ENCODE peak calls at places on chromosome 15, in six cellular contexts. One of them, this sample, is unnamed.

GRCh38 chr15:28886431-28887343 is 913 bp downstream of the APBA2 start:
- DNase-seq in HuH-7: no peak
- DNase-seq in HTR-8/SVneo: no peak
- DNase-seq in HT-29: no peak
- DNase-seq in bronchial epithelial cell: no peak
- DNase-seq in frontal cortex: peak; percentile 58
- DNase-seq in this sample: no peak

GRCh38 chr15:89161666-89162065 is 59.7 kb downstream of the RLBP1 start:
- DNase-seq in bronchial epithelial cell: no peak
- DNase-seq in HT-29: no peak
- DNase-seq in frontal cortex: no peak
- DNase-seq in HTR-8/SVneo: no peak
- DNase-seq in HuH-7: no peak
- DNase-seq in this sample: no peak

GRCh38 chr15:98952381-98952803 is 55.2 kb downstream of the PGPEP1L start:
- DNase-seq in HTR-8/SVneo: no peak
- DNase-seq in HT-29: no peak
- DNase-seq in bronchial epithelial cell: no peak
- DNase-seq in HuH-7: no peak
- DNase-seq in frontal cortex: no peak
- DNase-seq in this sample: no peak

GRCh38 chr15:101420232-101420631 is 69.3 kb downstream of the PCSK6 start:
- DNase-seq in frontal cortex: no peak
- DNase-seq in HT-29: no peak
- DNase-seq in HTR-8/SVneo: no peak
- DNase-seq in HuH-7: no peak
- DNase-seq in bronchial epithelial cell: no peak
- DNase-seq in this sample: no peak

GRCh38 chr15:52180851-52181450 is 10.2 kb downstream of the GNB5 start:
- DNase-seq in HuH-7: no peak
- DNase-seq in HT-29: no peak
- DNase-seq in frontal cortex: no peak
- DNase-seq in HTR-8/SVneo: no peak
- DNase-seq in bronchial epithelial cell: no peak
- DNase-seq in this sample: no peak

GRCh38 chr15:51108933-51109550 is 14.3 kb upstream of the TNFAIP8L3 start:
- DNase-seq in bronchial epithelial cell: peak; percentile 35
- DNase-seq in HT-29: no peak
- DNase-seq in frontal cortex: no peak
- DNase-seq in HTR-8/SVneo: no peak
- DNase-seq in HuH-7: no peak
- DNase-seq in this sample: peak; percentile 97

GRCh38 chr15:40320931-40321371 is 2.5 kb upstream of the INAFM2 start:
- DNase-seq in bronchial epithelial cell: peak; percentile 59
- DNase-seq in HTR-8/SVneo: peak; percentile 69
- DNase-seq in HuH-7: peak; percentile 79
- DNase-seq in frontal cortex: peak; percentile 69
- DNase-seq in HT-29: peak; percentile 82
- DNase-seq in this sample: peak; percentile 77

GRCh38 chr15:57591237-57591821 is 375 bp upstream of the MYZAP start:
- DNase-seq in HuH-7: no peak
- DNase-seq in frontal cortex: no peak
- DNase-seq in HT-29: peak; percentile 58
- DNase-seq in HTR-8/SVneo: no peak
- DNase-seq in bronchial epithelial cell: peak; percentile 57
- DNase-seq in this sample: no peak

GRCh38 chr15:85592148-85592547 is 202.6 kb downstream of the KLHL25 start:
- DNase-seq in frontal cortex: no peak
- DNase-seq in HTR-8/SVneo: peak; percentile 71
- DNase-seq in HT-29: peak; percentile 13
- DNase-seq in HuH-7: no peak
- DNase-seq in bronchial epithelial cell: peak; percentile 91
- DNase-seq in this sample: peak; percentile 90

GRCh38 chr15:81589671-81590070 is 215.7 kb upstream of the TMC3 start:
- DNase-seq in HuH-7: no peak
- DNase-seq in HT-29: no peak
- DNase-seq in bronchial epithelial cell: no peak
- DNase-seq in HTR-8/SVneo: no peak
- DNase-seq in frontal cortex: no peak
- DNase-seq in this sample: no peak

GRCh38 chr15:28912422-28912821 is 26.6 kb downstream of the APBA2 start:
- DNase-seq in frontal cortex: no peak
- DNase-seq in HTR-8/SVneo: no peak
- DNase-seq in HuH-7: no peak
- DNase-seq in bronchial epithelial cell: no peak
- DNase-seq in HT-29: no peak
- DNase-seq in this sample: no peak

GRCh38 chr15:33107950-33108349 is 86.6 kb downstream of the FMN1 start:
- DNase-seq in bronchial epithelial cell: no peak
- DNase-seq in HT-29: no peak
- DNase-seq in HTR-8/SVneo: no peak
- DNase-seq in frontal cortex: no peak
- DNase-seq in HuH-7: no peak
- DNase-seq in this sample: peak; percentile 40

GRCh38 chr15:76197703-76198455 is 113.4 kb downstream of the ETFA start:
- DNase-seq in HT-29: peak; percentile 72
- DNase-seq in HuH-7: no peak
- DNase-seq in bronchial epithelial cell: peak; percentile 72
- DNase-seq in HTR-8/SVneo: no peak
- DNase-seq in frontal cortex: no peak
- DNase-seq in this sample: no peak

GRCh38 chr15:41648770-41649169 is 11.4 kb upstream of the MGA start:
- DNase-seq in bronchial epithelial cell: peak; percentile 56
- DNase-seq in HT-29: no peak
- DNase-seq in HuH-7: no peak
- DNase-seq in frontal cortex: no peak
- DNase-seq in HTR-8/SVneo: no peak
- DNase-seq in this sample: peak; percentile 42

GRCh38 chr15:82176528-82176927 is 86.0 kb downstream of the EFL1 start:
- DNase-seq in frontal cortex: no peak
- DNase-seq in HuH-7: no peak
- DNase-seq in HTR-8/SVneo: no peak
- DNase-seq in bronchial epithelial cell: peak; percentile 10
- DNase-seq in HT-29: no peak
- DNase-seq in this sample: no peak

GRCh38 chr15:41546846-41547786 is 3.1 kb upstream of the RPAP1 start:
- DNase-seq in frontal cortex: no peak
- DNase-seq in bronchial epithelial cell: peak; percentile 60
- DNase-seq in HuH-7: no peak
- DNase-seq in HTR-8/SVneo: no peak
- DNase-seq in HT-29: peak; percentile 64
- DNase-seq in this sample: peak; percentile 15

GRCh38 chr15:74631935-74632560 is 16.4 kb downstream of the CLK3 start:
- DNase-seq in HTR-8/SVneo: peak; percentile 76
- DNase-seq in bronchial epithelial cell: peak; percentile 33
- DNase-seq in HuH-7: peak; percentile 88
- DNase-seq in HT-29: peak; percentile 82
- DNase-seq in frontal cortex: peak; percentile 52
- DNase-seq in this sample: peak; percentile 52

GRCh38 chr15:95196176-95196915 is 965.0 kb downstream of the MCTP2 start:
- DNase-seq in HuH-7: no peak
- DNase-seq in HT-29: peak; percentile 41
- DNase-seq in frontal cortex: no peak
- DNase-seq in HTR-8/SVneo: no peak
- DNase-seq in bronchial epithelial cell: no peak
- DNase-seq in this sample: no peak

GRCh38 chr15:97961067-97961954 is 808 bp downstream of the ARRDC4 start:
- DNase-seq in HuH-7: no peak
- DNase-seq in HT-29: peak; percentile 27
- DNase-seq in bronchial epithelial cell: no peak
- DNase-seq in frontal cortex: no peak
- DNase-seq in HTR-8/SVneo: no peak
- DNase-seq in this sample: peak; percentile 31

GRCh38 chr15:77482570-77482969 is 61.9 kb downstream of the HMG20A start:
- DNase-seq in bronchial epithelial cell: peak; percentile 49
- DNase-seq in HuH-7: no peak
- DNase-seq in HT-29: no peak
- DNase-seq in frontal cortex: no peak
- DNase-seq in HTR-8/SVneo: peak; percentile 51
- DNase-seq in this sample: peak; percentile 86

GRCh38 chr15:44738340-44738984 is 2.1 kb downstream of the TRIM69 start:
- DNase-seq in HT-29: peak; percentile 86
- DNase-seq in HuH-7: peak; percentile 19
- DNase-seq in HTR-8/SVneo: peak; percentile 48
- DNase-seq in bronchial epithelial cell: peak; percentile 60
- DNase-seq in frontal cortex: no peak
- DNase-seq in this sample: peak; percentile 86

GRCh38 chr15:65392368-65392767 is 14.6 kb upstream of the IGDCC3 start:
- DNase-seq in HTR-8/SVneo: no peak
- DNase-seq in HuH-7: no peak
- DNase-seq in HT-29: no peak
- DNase-seq in frontal cortex: no peak
- DNase-seq in bronchial epithelial cell: no peak
- DNase-seq in this sample: no peak

GRCh38 chr15:33722005-33722672 is 246.2 kb upstream of the CHRM5 start:
- DNase-seq in frontal cortex: no peak
- DNase-seq in bronchial epithelial cell: peak; percentile 95
- DNase-seq in HT-29: no peak
- DNase-seq in HuH-7: no peak
- DNase-seq in HTR-8/SVneo: no peak
- DNase-seq in this sample: peak; percentile 38

GRCh38 chr15:89910891-89911626 is 1.7 kb downstream of the ARPIN start:
- DNase-seq in HuH-7: no peak
- DNase-seq in bronchial epithelial cell: no peak
- DNase-seq in frontal cortex: no peak
- DNase-seq in HT-29: no peak
- DNase-seq in HTR-8/SVneo: no peak
- DNase-seq in this sample: no peak

GRCh38 chr15:88243156-88243555 is 13.4 kb downstream of the NTRK3 start:
- DNase-seq in frontal cortex: no peak
- DNase-seq in HT-29: no peak
- DNase-seq in bronchial epithelial cell: no peak
- DNase-seq in HTR-8/SVneo: no peak
- DNase-seq in HuH-7: no peak
- DNase-seq in this sample: no peak

GRCh38 chr15:82105458-82106205 is 59.8 kb upstream of the MEX3B start:
- DNase-seq in HTR-8/SVneo: peak; percentile 34
- DNase-seq in HT-29: peak; percentile 62
- DNase-seq in HuH-7: no peak
- DNase-seq in bronchial epithelial cell: peak; percentile 44
- DNase-seq in frontal cortex: no peak
- DNase-seq in this sample: peak; percentile 60

GRCh38 chr15:51401872-51402517 is 60.5 kb downstream of the GLDN start:
- DNase-seq in HuH-7: peak; percentile 69
- DNase-seq in bronchial epithelial cell: peak; percentile 25
- DNase-seq in frontal cortex: no peak
- DNase-seq in HT-29: peak; percentile 65
- DNase-seq in HTR-8/SVneo: peak; percentile 30
- DNase-seq in this sample: peak; percentile 58

GRCh38 chr15:98763179-98763578 is 114.8 kb downstream of the IGF1R start:
- DNase-seq in HTR-8/SVneo: no peak
- DNase-seq in bronchial epithelial cell: peak; percentile 54
- DNase-seq in frontal cortex: no peak
- DNase-seq in HuH-7: no peak
- DNase-seq in HT-29: no peak
- DNase-seq in this sample: no peak

GRCh38 chr15:84598993-84599392 is 1.8 kb upstream of the ZSCAN2 start:
- DNase-seq in frontal cortex: peak; percentile 47
- DNase-seq in bronchial epithelial cell: peak; percentile 48
- DNase-seq in HT-29: peak; percentile 75
- DNase-seq in HuH-7: peak; percentile 89
- DNase-seq in HTR-8/SVneo: peak; percentile 71
- DNase-seq in this sample: peak; percentile 68

GRCh38 chr15:75640483-75641175 is 605 bp upstream of the IMP3 start:
- DNase-seq in bronchial epithelial cell: peak; percentile 63
- DNase-seq in HTR-8/SVneo: no peak
- DNase-seq in frontal cortex: no peak
- DNase-seq in HT-29: no peak
- DNase-seq in HuH-7: peak; percentile 69
- DNase-seq in this sample: peak; percentile 59

GRCh38 chr15:87354661-87355410 is 901.7 kb downstream of the NTRK3 start:
- DNase-seq in HT-29: no peak
- DNase-seq in frontal cortex: no peak
- DNase-seq in HuH-7: no peak
- DNase-seq in bronchial epithelial cell: peak; percentile 87
- DNase-seq in HTR-8/SVneo: peak; percentile 14
- DNase-seq in this sample: peak; percentile 95

GRCh38 chr15:98658831-98659699 is 10.7 kb downstream of the IGF1R start:
- DNase-seq in bronchial epithelial cell: peak; percentile 63
- DNase-seq in HT-29: peak; percentile 85
- DNase-seq in HTR-8/SVneo: no peak
- DNase-seq in HuH-7: peak; percentile 78
- DNase-seq in frontal cortex: peak; percentile 41
- DNase-seq in this sample: peak; percentile 79

GRCh38 chr15:33846862-33847261 is 121.4 kb upstream of the CHRM5 start:
- DNase-seq in bronchial epithelial cell: no peak
- DNase-seq in frontal cortex: no peak
- DNase-seq in HT-29: no peak
- DNase-seq in HTR-8/SVneo: no peak
- DNase-seq in HuH-7: no peak
- DNase-seq in this sample: no peak

GRCh38 chr15:38176155-38176554 is 76.5 kb upstream of the SPRED1 start:
- DNase-seq in HTR-8/SVneo: peak; percentile 19
- DNase-seq in HuH-7: no peak
- DNase-seq in bronchial epithelial cell: peak; percentile 38
- DNase-seq in frontal cortex: no peak
- DNase-seq in HT-29: peak; percentile 29
- DNase-seq in this sample: peak; percentile 58

GRCh38 chr15:101441706-101442105 is 47.8 kb downstream of the PCSK6 start:
- DNase-seq in bronchial epithelial cell: no peak
- DNase-seq in frontal cortex: no peak
- DNase-seq in HuH-7: no peak
- DNase-seq in HT-29: no peak
- DNase-seq in HTR-8/SVneo: no peak
- DNase-seq in this sample: peak; percentile 39

GRCh38 chr15:77387355-77388105 is 32.4 kb downstream of the PEAK1 start:
- DNase-seq in bronchial epithelial cell: no peak
- DNase-seq in HTR-8/SVneo: no peak
- DNase-seq in HT-29: no peak
- DNase-seq in frontal cortex: no peak
- DNase-seq in HuH-7: no peak
- DNase-seq in this sample: peak; percentile 13